ENCODE peak calls at places on chromosome 21, in five cellular contexts. E is fibroblast of the aortic adventitia; U is CD8-positive, alpha-beta T cell; Y is tibial artery; F is NCI-H345. T is an unnamed sample.

GRCh38 chr21:38766987-38767722 is 38.6 kb upstream of the ETS2 start:
- DNase-seq in E (no peak), U (peak), Y (no peak), F (peak), T (peak)

GRCh38 chr21:14900058-14900457 is 164.7 kb downstream of the NRIP1 start:
- DNase-seq in E (peak), U (no peak), Y (no peak), F (no peak), T (no peak)

GRCh38 chr21:38831526-38832467 is 26.1 kb downstream of the ETS2 start:
- DNase-seq in E (peak), U (peak), Y (peak), F (no peak), T (peak)

GRCh38 chr21:34684174-34684876 is 15.5 kb downstream of the CLIC6 start:
- DNase-seq in E (no peak), U (no peak), Y (no peak), F (no peak), T (no peak)

GRCh38 chr21:32599146-32599925 is 12.8 kb downstream of the CFAP298 start:
- DNase-seq in E (no peak), U (no peak), Y (no peak), F (peak), T (no peak)

GRCh38 chr21:38768385-38769071 is 37.2 kb upstream of the ETS2 start:
- DNase-seq in E (peak), U (peak), Y (no peak), F (no peak), T (no peak)

GRCh38 chr21:44400791-44401385 is 47.5 kb downstream of the TRPM2 start:
- DNase-seq in E (no peak), U (no peak), Y (no peak), F (no peak), T (no peak)

GRCh38 chr21:31236528-31236927 is 107.5 kb downstream of the TIAM1 start:
- DNase-seq in E (no peak), U (no peak), Y (no peak), F (no peak), T (no peak)

GRCh38 chr21:34198232-34199120 is 125.1 kb downstream of the MRPS6 start:
- DNase-seq in E (no peak), U (peak), Y (no peak), F (no peak), T (no peak)

GRCh38 chr21:41349607-41350390 is 12.0 kb upstream of the MX2 start:
- DNase-seq in E (no peak), U (no peak), Y (no peak), F (no peak), T (no peak)

GRCh38 chr21:14076143-14076806 is 134.5 kb downstream of the LIPI start:
- DNase-seq in E (no peak), U (no peak), Y (no peak), F (no peak), T (no peak)

GRCh38 chr21:35457097-35457496 is 408.0 kb upstream of the RUNX1 start:
- DNase-seq in E (no peak), U (no peak), Y (no peak), F (no peak), T (no peak)

GRCh38 chr21:46118871-46119564 is 21.1 kb downstream of the COL6A2 start:
- DNase-seq in E (no peak), U (no peak), Y (peak), F (no peak), T (no peak)

GRCh38 chr21:29342394-29342957 is 43.8 kb downstream of the BACH1 start:
- DNase-seq in E (peak), U (no peak), Y (peak), F (no peak), T (no peak)

GRCh38 chr21:44737706-44738354 is 26.5 kb upstream of the TSPEAR start:
- DNase-seq in E (peak), U (no peak), Y (no peak), F (peak), T (no peak)

GRCh38 chr21:35737899-35738341 is 322.4 kb downstream of the SETD4 start:
- DNase-seq in E (peak), U (no peak), Y (peak), F (no peak), T (no peak)

GRCh38 chr21:41899431-41900202 is 20.5 kb upstream of the PRDM15 start:
- DNase-seq in E (no peak), U (peak), Y (no peak), F (no peak), T (peak)

GRCh38 chr21:43766734-43767497 is 9.2 kb downstream of the CSTB start:
- DNase-seq in E (no peak), U (no peak), Y (no peak), F (peak), T (no peak)

GRCh38 chr21:33026878-33027400 is 1.2 kb downstream of the OLIG2 start:
- DNase-seq in E (peak), U (no peak), Y (no peak), F (no peak), T (no peak)

GRCh38 chr21:34642211-34643075 is 26.4 kb upstream of the CLIC6 start:
- DNase-seq in E (peak), U (no peak), Y (no peak), F (no peak), T (no peak)

GRCh38 chr21:44874497-44875331 is 1.2 kb upstream of the PTTG1IP start:
- DNase-seq in E (peak), U (peak), Y (peak), F (peak), T (peak)

GRCh38 chr21:43299441-43300277 is 127.3 kb downstream of the SIK1 start:
- DNase-seq in E (no peak), U (no peak), Y (no peak), F (no peak), T (no peak)

GRCh38 chr21:46216132-46216747 is 12.3 kb downstream of the LSS start:
- DNase-seq in E (no peak), U (no peak), Y (no peak), F (no peak), T (no peak)

GRCh38 chr21:36155603-36156338 is 853 bp upstream of the DOP1B start:
- DNase-seq in E (no peak), U (no peak), Y (peak), F (peak), T (no peak)

GRCh38 chr21:18245493-18245967 is 897 bp downstream of the CHODL start:
- DNase-seq in E (no peak), U (no peak), Y (peak), F (peak), T (no peak)

GRCh38 chr21:16419188-16419874 is 689.5 kb downstream of the USP25 start:
- DNase-seq in E (peak), U (no peak), Y (peak), F (peak), T (no peak)

GRCh38 chr21:35333831-35334593 is 284.9 kb upstream of the RUNX1 start:
- DNase-seq in E (no peak), U (no peak), Y (no peak), F (no peak), T (no peak)

GRCh38 chr21:44049606-44050005 is 37.5 kb downstream of the TRAPPC10 start:
- DNase-seq in E (no peak), U (no peak), Y (no peak), F (no peak), T (no peak)

GRCh38 chr21:44878053-44878982 is 4.8 kb upstream of the PTTG1IP start:
- DNase-seq in E (peak), U (no peak), Y (no peak), F (no peak), T (peak)

GRCh38 chr21:41681939-41682718 is 84.7 kb downstream of the RIPK4 start:
- DNase-seq in E (no peak), U (no peak), Y (peak), F (no peak), T (no peak)

GRCh38 chr21:45454081-45454923 is 49.3 kb downstream of the COL18A1 start:
- DNase-seq in E (no peak), U (no peak), Y (peak), F (no peak), T (no peak)

GRCh38 chr21:26140185-26140584 is 30.4 kb downstream of the APP start:
- DNase-seq in E (peak), U (no peak), Y (peak), F (no peak), T (no peak)

GRCh38 chr21:43208561-43209332 is 39.9 kb downstream of the CRYAA start:
- DNase-seq in E (no peak), U (no peak), Y (peak), F (no peak), T (no peak)

GRCh38 chr21:37582613-37583012 is 216.0 kb downstream of the DYRK1A start:
- DNase-seq in E (peak), U (no peak), Y (no peak), F (no peak), T (peak)

GRCh38 chr21:29145837-29146453 is 15.5 kb downstream of the MAP3K7CL start:
- DNase-seq in E (no peak), U (no peak), Y (no peak), F (no peak), T (no peak)

GRCh38 chr21:45559216-45560105 is 17.2 kb upstream of the SLC19A1 start:
- DNase-seq in E (no peak), U (no peak), Y (peak), F (no peak), T (no peak)

GRCh38 chr21:44326716-44327602 is 12.2 kb downstream of the CFAP410 start:
- DNase-seq in E (no peak), U (no peak), Y (no peak), F (peak), T (no peak)

GRCh38 chr21:29403922-29404538 is 105.3 kb downstream of the BACH1 start:
- DNase-seq in E (peak), U (no peak), Y (no peak), F (no peak), T (no peak)

GRCh38 chr21:43323244-43324005 is 103.5 kb downstream of the SIK1 start:
- DNase-seq in E (no peak), U (no peak), Y (peak), F (no peak), T (no peak)

GRCh38 chr21:46608672-46609111 is 3.8 kb upstream of the S100B start:
- DNase-seq in E (no peak), U (no peak), Y (no peak), F (no peak), T (no peak)

T was measured in KG1.